ENCODE peak calls at places on chromosomes 5 and 9, in six cellular contexts. S is GM13976; Y is CD4-positive, alpha-beta memory T cell; E is iPS-NIHi11; K is BJ; F is iPS DF 19.7. P is an unnamed sample.

GRCh38 chr5:371811-372555 is 50.5 kb downstream of the AHRR start:
- DNase-seq in S (peak; percentile 33), K (no peak), Y (no peak), E (no peak), F (no peak), P (no peak)

GRCh38 chr9:5628530-5629311 is at the start of gene RIC1:
- DNase-seq in Y (peak; percentile 90), E (peak; percentile 95), S (peak; percentile 96), K (peak; percentile 75), F (peak; percentile 69), P (peak; percentile 71)

GRCh38 chr9:86531273-86531672 is 177.1 kb upstream of the TUT7 start:
- DNase-seq in S (no peak), E (no peak), K (no peak), Y (no peak), F (no peak), P (no peak)

GRCh38 chr9:107489687-107490605 is at the start of gene KLF4:
- DNase-seq in F (no peak), S (peak; percentile 93), K (peak; percentile 47), E (peak; percentile 93), Y (peak; percentile 46), P (peak; percentile 92)

GRCh38 chr9:124259273-124260078 is 1.7 kb downstream of the NEK6 start:
- DNase-seq in F (no peak), E (no peak), Y (no peak), K (peak; percentile 55), S (no peak), P (no peak)

GRCh38 chr5:1288439-1289335 is 6.2 kb downstream of the TERT start:
- DNase-seq in F (no peak), S (no peak), Y (no peak), K (no peak), E (no peak), P (no peak)

GRCh38 chr9:33950371-33950770 is 98.3 kb downstream of the UBAP2 start:
- DNase-seq in K (no peak), S (no peak), E (no peak), F (no peak), Y (no peak), P (no peak)

GRCh38 chr9:81394816-81395215 is 294.5 kb downstream of the TLE1 start:
- DNase-seq in Y (no peak), E (no peak), K (no peak), S (no peak), F (no peak), P (no peak)

GRCh38 chr5:52801329-52801728 is 13.6 kb downstream of the ITGA1 start:
- DNase-seq in F (no peak), Y (no peak), S (no peak), K (no peak), E (no peak), P (no peak)

GRCh38 chr5:75667586-75667985 is 49.7 kb downstream of the POC5 start:
- DNase-seq in K (no peak), S (no peak), Y (no peak), E (no peak), F (no peak), P (no peak)

GRCh38 chr5:128536229-128536860 is 1.7 kb downstream of the FBN2 start:
- DNase-seq in E (peak; percentile 48), Y (no peak), K (no peak), S (no peak), F (no peak), P (peak; percentile 9)

GRCh38 chr5:10519729-10520128 is 44.1 kb upstream of the ANKRD33B start:
- DNase-seq in F (no peak), E (no peak), S (no peak), K (no peak), Y (no peak), P (no peak)

GRCh38 chr9:100131875-100132430 is 32.9 kb downstream of the INVS start:
- DNase-seq in F (no peak), Y (no peak), E (no peak), K (no peak), S (no peak), P (no peak)

GRCh38 chr9:121604242-121604641 is 47.2 kb upstream of the DAB2IP start:
- DNase-seq in E (peak; percentile 29), S (no peak), Y (no peak), K (no peak), F (no peak), P (no peak)

GRCh38 chr5:110338336-110339083 is 388.0 kb downstream of the TMEM232 start:
- DNase-seq in F (no peak), K (no peak), Y (no peak), E (no peak), S (no peak), P (no peak)

GRCh38 chr9:581673-582497 is 259.6 kb upstream of the DMRT1 start:
- DNase-seq in K (no peak), Y (no peak), F (no peak), S (peak; percentile 46), E (peak; percentile 30), P (no peak)

P was measured in HEK293T.